ENCODE peak calls at places on chromosome 1, in six cellular contexts. One of them, this sample, is unnamed.

GRCh38 chr1:244163861-244164562 is 112.9 kb downstream of the ZBTB18 start:
- DNase-seq in transverse colon: no peak
- DNase-seq in A549: peak; percentile 86
- DNase-seq in sigmoid colon: no peak
- DNase-seq in H1: no peak
- DNase-seq in stomach: no peak
- DNase-seq in this sample: no peak

GRCh38 chr1:244050835-244051444 is at the start of gene ZBTB18:
- DNase-seq in transverse colon: no peak
- DNase-seq in stomach: no peak
- DNase-seq in sigmoid colon: no peak
- DNase-seq in H1: no peak
- DNase-seq in A549: no peak
- DNase-seq in this sample: no peak

GRCh38 chr1:230977781-230978490 is 725 bp downstream of the TTC13 start:
- DNase-seq in A549: peak; percentile 9
- DNase-seq in stomach: peak; percentile 58
- DNase-seq in sigmoid colon: no peak
- DNase-seq in H1: peak; percentile 61
- DNase-seq in transverse colon: peak; percentile 42
- DNase-seq in this sample: peak; percentile 48

GRCh38 chr1:31939484-31940329 is 1.5 kb upstream of the PTP4A2 start:
- DNase-seq in stomach: peak; percentile 73
- DNase-seq in H1: peak; percentile 47
- DNase-seq in sigmoid colon: no peak
- DNase-seq in transverse colon: peak; percentile 82
- DNase-seq in A549: peak; percentile 85
- DNase-seq in this sample: peak; percentile 82

GRCh38 chr1:52919720-52920199 is 1.8 kb downstream of the ECHDC2 start:
- DNase-seq in sigmoid colon: no peak
- DNase-seq in H1: no peak
- DNase-seq in stomach: no peak
- DNase-seq in A549: no peak
- DNase-seq in transverse colon: no peak
- DNase-seq in this sample: no peak

GRCh38 chr1:175783126-175783722 is 39.8 kb upstream of the TNR start:
- DNase-seq in transverse colon: no peak
- DNase-seq in sigmoid colon: no peak
- DNase-seq in H1: no peak
- DNase-seq in stomach: no peak
- DNase-seq in A549: no peak
- DNase-seq in this sample: no peak

GRCh38 chr1:156993426-156994147 is 52.0 kb downstream of the ARHGEF11 start:
- DNase-seq in transverse colon: peak; percentile 17
- DNase-seq in stomach: no peak
- DNase-seq in A549: no peak
- DNase-seq in sigmoid colon: no peak
- DNase-seq in H1: no peak
- DNase-seq in this sample: no peak

GRCh38 chr1:35557118-35557610 is at the start of gene KIAA0319L:
- DNase-seq in sigmoid colon: peak; percentile 94
- DNase-seq in H1: peak; percentile 98
- DNase-seq in transverse colon: peak; percentile 90
- DNase-seq in A549: peak; percentile 70
- DNase-seq in stomach: peak; percentile 88
- DNase-seq in this sample: peak; percentile 88

GRCh38 chr1:160522622-160523345 is at the start of gene SLAMF6:
- DNase-seq in A549: no peak
- DNase-seq in transverse colon: peak; percentile 27
- DNase-seq in sigmoid colon: no peak
- DNase-seq in H1: no peak
- DNase-seq in stomach: no peak
- DNase-seq in this sample: no peak

GRCh38 chr1:240946926-240947325 is 335.0 kb upstream of the GREM2 start:
- DNase-seq in sigmoid colon: no peak
- DNase-seq in H1: no peak
- DNase-seq in transverse colon: peak; percentile 40
- DNase-seq in A549: peak; percentile 35
- DNase-seq in stomach: no peak
- DNase-seq in this sample: no peak

GRCh38 chr1:70487910-70488665 is 77.0 kb downstream of the CTH start:
- DNase-seq in stomach: no peak
- DNase-seq in sigmoid colon: no peak
- DNase-seq in H1: peak; percentile 63
- DNase-seq in transverse colon: peak; percentile 14
- DNase-seq in A549: no peak
- DNase-seq in this sample: no peak

GRCh38 chr1:161989108-161989507 is 34.6 kb downstream of the OLFML2B start:
- DNase-seq in A549: no peak
- DNase-seq in H1: no peak
- DNase-seq in sigmoid colon: no peak
- DNase-seq in stomach: no peak
- DNase-seq in transverse colon: no peak
- DNase-seq in this sample: no peak

GRCh38 chr1:180181996-180182675 is 27.5 kb downstream of the QSOX1 start:
- DNase-seq in A549: no peak
- DNase-seq in H1: no peak
- DNase-seq in transverse colon: no peak
- DNase-seq in stomach: no peak
- DNase-seq in sigmoid colon: peak; percentile 57
- DNase-seq in this sample: no peak

GRCh38 chr1:32201011-32201855 is 838 bp downstream of the CCDC28B start:
- DNase-seq in sigmoid colon: peak; percentile 87
- DNase-seq in stomach: peak; percentile 63
- DNase-seq in transverse colon: peak; percentile 79
- DNase-seq in A549: no peak
- DNase-seq in H1: peak; percentile 72
- DNase-seq in this sample: peak; percentile 72

GRCh38 chr1:11537380-11537764 is 58.4 kb downstream of the DISP3 start:
- DNase-seq in sigmoid colon: no peak
- DNase-seq in H1: no peak
- DNase-seq in stomach: no peak
- DNase-seq in A549: no peak
- DNase-seq in transverse colon: no peak
- DNase-seq in this sample: no peak

GRCh38 chr1:192983349-192983980 is 75.7 kb downstream of the UCHL5 start:
- DNase-seq in A549: no peak
- DNase-seq in transverse colon: no peak
- DNase-seq in sigmoid colon: no peak
- DNase-seq in stomach: no peak
- DNase-seq in H1: no peak
- DNase-seq in this sample: no peak

GRCh38 chr1:85555867-85556577 is 24.5 kb upstream of the CCN1 start:
- DNase-seq in sigmoid colon: no peak
- DNase-seq in stomach: no peak
- DNase-seq in H1: no peak
- DNase-seq in transverse colon: no peak
- DNase-seq in A549: no peak
- DNase-seq in this sample: no peak

GRCh38 chr1:61391730-61392129 is 309.4 kb downstream of the NFIA start:
- DNase-seq in stomach: no peak
- DNase-seq in sigmoid colon: no peak
- DNase-seq in H1: no peak
- DNase-seq in A549: no peak
- DNase-seq in transverse colon: no peak
- DNase-seq in this sample: no peak

GRCh38 chr1:61389926-61390845 is 307.8 kb downstream of the NFIA start:
- DNase-seq in sigmoid colon: no peak
- DNase-seq in stomach: no peak
- DNase-seq in A549: no peak
- DNase-seq in transverse colon: no peak
- DNase-seq in H1: no peak
- DNase-seq in this sample: no peak

GRCh38 chr1:61393575-61393974 is 311.2 kb downstream of the NFIA start:
- DNase-seq in stomach: no peak
- DNase-seq in A549: no peak
- DNase-seq in sigmoid colon: no peak
- DNase-seq in transverse colon: no peak
- DNase-seq in H1: no peak
- DNase-seq in this sample: no peak

GRCh38 chr1:61395156-61395555 is 312.8 kb downstream of the NFIA start:
- DNase-seq in A549: no peak
- DNase-seq in H1: no peak
- DNase-seq in transverse colon: no peak
- DNase-seq in sigmoid colon: no peak
- DNase-seq in stomach: no peak
- DNase-seq in this sample: no peak

DNA sequence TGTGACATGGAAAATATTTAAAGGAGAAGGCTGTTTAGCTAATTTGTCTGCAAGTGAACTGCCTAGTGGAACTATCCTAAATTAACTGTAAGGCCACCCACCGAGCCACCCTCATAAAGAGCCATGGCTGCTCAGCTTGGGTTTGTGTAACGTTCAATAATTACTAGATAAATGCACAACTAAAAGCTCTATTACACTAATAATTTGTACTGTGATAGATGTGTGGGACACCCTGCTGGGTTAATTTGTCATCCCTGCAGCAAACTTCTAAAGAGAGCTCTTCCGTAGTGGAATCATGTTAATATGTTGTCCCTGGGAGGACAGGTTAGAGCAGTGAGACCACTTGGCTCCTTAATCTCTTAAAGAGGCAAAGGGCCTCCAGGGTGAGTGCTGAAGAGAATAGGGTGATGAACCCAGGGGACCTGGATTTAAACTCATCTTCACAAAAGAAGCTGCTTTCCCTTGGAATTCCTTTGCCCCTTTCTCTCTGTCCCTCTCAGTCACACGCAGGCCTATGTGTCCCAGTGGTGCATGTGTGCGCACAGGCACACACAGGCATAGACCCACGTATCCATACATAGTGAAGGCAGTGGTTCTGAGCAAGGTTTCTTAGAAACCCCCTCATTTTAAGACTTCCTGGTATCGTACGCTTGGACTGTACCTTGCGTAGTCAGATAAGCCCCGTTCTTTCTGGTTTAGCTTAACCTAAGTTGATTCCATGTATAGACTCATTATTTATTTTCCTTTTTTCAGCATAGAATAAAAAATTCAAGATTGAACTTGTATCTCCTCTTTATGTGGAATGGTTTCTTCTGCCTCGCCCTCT is 310.3 kb downstream of the NFIA start:
- DNase-seq in stomach: no peak
- DNase-seq in A549: no peak
- DNase-seq in H1: no peak
- DNase-seq in transverse colon: no peak
- DNase-seq in sigmoid colon: no peak
- DNase-seq in this sample: no peak
- TF ChIP-seq EP300 in stomach: no peak
- TF ChIP-seq EP300 in A549: no peak
- TF ChIP-seq EP300 in H1: no peak
- TF ChIP-seq EP300 in transverse colon: no peak
- TF ChIP-seq EP300 in sigmoid colon: no peak
- TF ChIP-seq EP300 in this sample: no peak

GRCh38 chr1:62294211-62294610 is 25.0 kb downstream of the KANK4 start:
- DNase-seq in stomach: peak; percentile 33
- DNase-seq in transverse colon: no peak
- DNase-seq in sigmoid colon: no peak
- DNase-seq in H1: no peak
- DNase-seq in A549: peak; percentile 19
- DNase-seq in this sample: no peak
- TF ChIP-seq CTCF in stomach: no peak
- TF ChIP-seq CTCF in transverse colon: no peak
- TF ChIP-seq CTCF in sigmoid colon: no peak
- TF ChIP-seq CTCF in H1: peak; percentile 38
- TF ChIP-seq CTCF in A549: no peak
- TF ChIP-seq CTCF in this sample: no peak

GRCh38 chr1:201591981-201592380 is 53.1 kb downstream of the NAV1 start:
- DNase-seq in transverse colon: no peak
- DNase-seq in H1: no peak
- DNase-seq in A549: no peak
- DNase-seq in stomach: no peak
- DNase-seq in sigmoid colon: peak; percentile 46
- DNase-seq in this sample: no peak

GRCh38 chr1:201591348-201591747 is 52.4 kb downstream of the NAV1 start:
- DNase-seq in H1: no peak
- DNase-seq in A549: no peak
- DNase-seq in stomach: no peak
- DNase-seq in transverse colon: no peak
- DNase-seq in sigmoid colon: peak; percentile 46
- DNase-seq in this sample: no peak

GRCh38 chr1:201594575-201595245 is 55.8 kb downstream of the NAV1 start:
- DNase-seq in transverse colon: no peak
- DNase-seq in sigmoid colon: peak; percentile 63
- DNase-seq in A549: no peak
- DNase-seq in stomach: no peak
- DNase-seq in H1: peak; percentile 88
- DNase-seq in this sample: no peak

GRCh38 chr1:201595381-201595780 is 56.5 kb downstream of the NAV1 start:
- DNase-seq in transverse colon: no peak
- DNase-seq in sigmoid colon: peak; percentile 54
- DNase-seq in A549: no peak
- DNase-seq in H1: no peak
- DNase-seq in stomach: no peak
- DNase-seq in this sample: no peak

DNA sequence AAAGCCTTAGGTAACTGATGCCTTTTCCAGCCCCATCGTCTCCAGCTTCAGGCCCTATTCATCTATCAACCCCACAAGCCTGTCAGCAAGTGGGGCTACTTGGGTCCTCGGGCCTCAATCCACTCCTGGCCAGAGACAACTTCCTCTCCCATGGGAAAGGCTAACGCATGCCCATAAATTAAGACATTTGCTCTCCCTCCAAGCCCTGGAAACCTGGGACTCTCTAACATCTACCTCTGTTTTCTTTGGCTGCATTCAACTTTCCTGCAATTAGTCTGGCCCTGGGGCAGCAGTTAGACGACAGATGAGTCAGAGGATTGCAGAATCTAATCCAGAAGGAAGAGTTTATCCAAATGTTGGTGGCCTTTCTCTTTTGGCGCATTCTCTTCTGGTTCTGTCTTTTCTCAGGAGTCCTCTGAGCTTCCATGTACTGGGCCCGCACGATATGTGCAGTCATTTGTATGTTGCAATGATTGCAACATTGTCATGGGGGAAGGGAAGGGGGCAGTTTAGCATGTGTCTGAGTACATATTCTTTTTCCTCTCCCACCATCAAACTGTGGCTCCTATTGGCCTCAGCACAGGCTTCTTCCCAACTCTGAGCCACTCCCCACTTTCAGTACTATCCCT is 54.4 kb downstream of the NAV1 start:
- DNase-seq in H1: no peak
- DNase-seq in sigmoid colon: peak; percentile 93
- DNase-seq in transverse colon: peak; percentile 44
- DNase-seq in stomach: no peak
- DNase-seq in A549: peak; percentile 28
- DNase-seq in this sample: peak; percentile 71
- TF ChIP-seq EP300 in H1: no peak
- TF ChIP-seq EP300 in sigmoid colon: peak; percentile 71
- TF ChIP-seq EP300 in transverse colon: peak; percentile 41
- TF ChIP-seq EP300 in stomach: peak; percentile 48
- TF ChIP-seq EP300 in A549: peak; percentile 94
- TF ChIP-seq EP300 in this sample: peak; percentile 57

DNA sequence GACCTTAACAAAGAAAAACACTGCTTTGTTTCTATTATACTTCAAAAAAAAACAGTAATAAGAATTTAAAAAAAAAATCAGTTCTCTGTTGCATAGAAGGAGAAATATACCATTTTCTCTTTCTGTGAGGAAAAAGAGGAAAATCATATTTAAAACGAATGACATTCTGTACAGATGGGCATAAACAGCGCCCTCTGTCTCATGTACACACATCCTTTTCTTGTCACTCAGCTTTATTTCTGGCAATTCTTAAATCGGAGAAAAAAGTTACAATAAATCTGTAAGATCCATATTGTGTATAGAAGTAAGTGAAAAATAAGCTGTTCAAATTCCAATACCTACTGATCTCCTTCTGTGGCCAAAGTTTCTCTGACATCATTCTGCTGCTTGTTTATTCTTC is 245.4 kb downstream of the SMYD3 start:
- DNase-seq in stomach: no peak
- DNase-seq in transverse colon: no peak
- DNase-seq in A549: no peak
- DNase-seq in H1: no peak
- DNase-seq in sigmoid colon: no peak
- DNase-seq in this sample: no peak
- TF ChIP-seq CTCF in stomach: no peak
- TF ChIP-seq CTCF in transverse colon: no peak
- TF ChIP-seq CTCF in A549: no peak
- TF ChIP-seq CTCF in H1: peak; percentile 17
- TF ChIP-seq CTCF in sigmoid colon: no peak
- TF ChIP-seq CTCF in this sample: no peak